ENCODE peak calls at places on chromosomes 12 and 14, in four cellular contexts. N, F, T and C are unnamed samples.

GRCh38 chr14:93748208-93749080 is 39.8 kb downstream of the PRIMA1 start:
- DNase-seq in T (no peak), N (no peak), F (no peak), C (no peak)

GRCh38 chr14:60350366-60350720 is 101.3 kb downstream of the PPM1A start:
- DNase-seq in F (no peak), T (no peak), N (no peak), C (no peak)

GRCh38 chr12:114869091-114869834 is 185.3 kb upstream of the TBX3 start:
- DNase-seq in T (no peak), N (no peak), F (peak; percentile 39), C (no peak)

GRCh38 chr12:106898001-106898966 is 57.4 kb upstream of the TMEM263 start:
- DNase-seq in F (peak; percentile 67), N (no peak), T (no peak), C (no peak)

GRCh38 chr14:87745507-87746118 is 247.4 kb downstream of the GALC start:
- DNase-seq in T (peak; percentile 8), N (no peak), F (no peak), C (peak; percentile 9)

GRCh38 chr12:69866698-69867097 is 41.7 kb downstream of the MYRFL start:
- DNase-seq in T (no peak), F (no peak), N (no peak), C (no peak)

GRCh38 chr12:1922075-1922709 is 3.7 kb upstream of the CACNA2D4 start:
- DNase-seq in F (no peak), N (peak; percentile 56), T (no peak), C (no peak)

GRCh38 chr14:73877790-73878189 is 8.9 kb upstream of the ZNF410 start:
- DNase-seq in N (no peak), T (no peak), F (no peak), C (no peak)

GRCh38 chr14:78982551-78982950 is 812.4 kb downstream of the NRXN3 start:
- DNase-seq in T (no peak), F (no peak), N (no peak), C (no peak)

GRCh38 chr14:64601571-64601970 is 51.8 kb downstream of the PPP1R36 start:
- DNase-seq in N (no peak), F (no peak), T (no peak), C (no peak)

GRCh38 chr14:81386379-81386778 is 13.7 kb downstream of the STON2 start:
- DNase-seq in T (no peak), F (no peak), N (no peak), C (no peak)

GRCh38 chr14:95480109-95480886 is 36.2 kb downstream of the SYNE3 start:
- DNase-seq in F (no peak), N (no peak), T (peak; percentile 22), C (peak; percentile 16)

GRCh38 chr12:64840949-64841717 is 16.7 kb downstream of the TBC1D30 start:
- DNase-seq in F (no peak), N (peak; percentile 68), T (no peak), C (no peak)

GRCh38 chr12:47742253-47742825 is 16.3 kb downstream of the RAPGEF3 start:
- DNase-seq in N (peak; percentile 81), T (peak; percentile 80), F (no peak), C (no peak)

GRCh38 chr14:66231823-66232222 is 254.3 kb upstream of the CCDC196 start:
- DNase-seq in F (no peak), T (no peak), N (no peak), C (no peak)

GRCh38 chr14:89029961-89030694 is 205.7 kb downstream of the TTC8 start:
- DNase-seq in F (no peak), T (no peak), N (no peak), C (no peak)

GRCh38 chr12:64587447-64587846 is 22.8 kb upstream of the RASSF3 start:
- DNase-seq in N (no peak), T (no peak), F (no peak), C (no peak)

GRCh38 chr12:111157486-111157885 is 211.4 kb downstream of the PHETA1 start:
- DNase-seq in N (no peak), F (no peak), T (no peak), C (no peak)

GRCh38 chr12:68560823-68561422 is 49.8 kb upstream of the RAP1B start:
- DNase-seq in F (no peak), T (no peak), N (no peak), C (no peak)

GRCh38 chr14:88804477-88804876 is 11.7 kb upstream of the EML5 start:
- DNase-seq in T (no peak), F (no peak), N (no peak), C (no peak)

GRCh38 chr14:98227000-98227726 is 1044.8 kb downstream of the BCL11B start:
- DNase-seq in T (peak; percentile 44), F (no peak), N (no peak), C (no peak)

GRCh38 chr14:72924332-72924731 is 1.9 kb upstream of the DCAF4 start:
- DNase-seq in F (no peak), N (no peak), T (no peak), C (peak; percentile 47)

GRCh38 chr12:55745361-55746146 is 2.6 kb downstream of the GDF11 start:
- DNase-seq in T (no peak), F (peak; percentile 19), N (no peak), C (no peak)